ENCODE peak calls at places on chromosomes 6 and 20, in nine cellular contexts. S is A549, G is GM23338, B is HL-60, Z is HCT116, K is HepG2, A is SK-N-SH, F is K562, Y is GM12878. D is an unnamed sample.

GRCh38 chr6:41801380-41801779 is 13.9 kb downstream of the TOMM6 start:
- DNase-seq in F (peak; percentile 33), B (no peak), G (peak; percentile 41), K (no peak), Y (no peak), Z (no peak), A (no peak), S (peak; percentile 31), D (no peak)

GRCh38 chr6:334536-334935 is 42.2 kb downstream of the DUSP22 start:
- DNase-seq in B (no peak), Z (no peak), A (no peak), S (no peak), G (no peak), K (no peak), Y (no peak), F (no peak), D (no peak)

GRCh38 chr6:32947552-32948465 is 5.1 kb downstream of the HLA-DMA start:
- DNase-seq in F (peak; percentile 62), Y (peak; percentile 56), Z (peak; percentile 48), B (peak; percentile 72), A (peak; percentile 21), K (peak; percentile 58), S (peak; percentile 75), G (peak; percentile 86), D (peak; percentile 67)

GRCh38 chr20:1326031-1326930 is 2.7 kb downstream of the SDCBP2 start:
- DNase-seq in Z (no peak), S (no peak), A (no peak), Y (no peak), K (no peak), B (no peak), F (no peak), G (no peak), D (no peak)

GRCh38 chr20:61748376-61748775 is 317.3 kb downstream of the TAF4 start:
- DNase-seq in F (no peak), B (no peak), Y (no peak), A (no peak), G (no peak), S (no peak), K (no peak), Z (no peak), D (no peak)

GRCh38 chr20:63351811-63352591 is 9.1 kb downstream of the CHRNA4 start:
- DNase-seq in A (peak; percentile 66), B (no peak), F (no peak), S (no peak), K (no peak), Y (no peak), Z (no peak), G (peak; percentile 85), D (no peak)

GRCh38 chr6:131125431-131125830 is 9.8 kb upstream of the AKAP7 start:
- DNase-seq in Z (no peak), F (no peak), A (no peak), B (no peak), G (no peak), K (no peak), Y (no peak), S (no peak), D (no peak)

GRCh38 chr6:122877302-122877701 is 88.2 kb downstream of the SMPDL3A start:
- DNase-seq in Z (no peak), K (no peak), G (no peak), Y (no peak), A (no peak), B (no peak), S (no peak), F (no peak), D (no peak)

GRCh38 chr6:34593741-34594140 is 37.6 kb upstream of the SPDEF start:
- DNase-seq in G (no peak), F (no peak), A (no peak), Y (no peak), K (no peak), Z (no peak), S (no peak), B (no peak), D (no peak)

GRCh38 chr6:105485456-105485855 is 82.6 kb upstream of the PREP start:
- DNase-seq in F (no peak), S (no peak), K (no peak), Y (no peak), G (no peak), B (no peak), A (no peak), Z (no peak), D (no peak)

GRCh38 chr6:84599991-84600390 is 164.4 kb downstream of the TBX18 start:
- DNase-seq in S (no peak), Y (no peak), F (no peak), K (no peak), A (no peak), G (no peak), Z (no peak), B (no peak), D (no peak)

GRCh38 chr20:49894073-49894470 is 21.3 kb downstream of the SPATA2 start:
- DNase-seq in F (no peak), Y (peak; percentile 40), S (no peak), A (no peak), K (no peak), G (no peak), Z (no peak), B (no peak), D (no peak)

GRCh38 chr6:64266351-64266821 is 630.8 kb downstream of the PHF3 start:
- DNase-seq in F (no peak), A (no peak), G (no peak), B (no peak), Z (no peak), Y (peak; percentile 79), S (no peak), K (no peak), D (no peak)

GRCh38 chr20:53922901-53923314 is 147.5 kb downstream of the BCAS1 start:
- DNase-seq in F (no peak), G (no peak), K (no peak), Z (no peak), S (no peak), B (peak; percentile 84), A (no peak), Y (no peak), D (no peak)

GRCh38 chr6:49551126-49551865 is 828 bp downstream of the C6orf141 start:
- DNase-seq in B (no peak), Y (no peak), G (peak; percentile 77), S (peak; percentile 14), F (no peak), K (no peak), A (no peak), Z (no peak), D (no peak)

DNA sequence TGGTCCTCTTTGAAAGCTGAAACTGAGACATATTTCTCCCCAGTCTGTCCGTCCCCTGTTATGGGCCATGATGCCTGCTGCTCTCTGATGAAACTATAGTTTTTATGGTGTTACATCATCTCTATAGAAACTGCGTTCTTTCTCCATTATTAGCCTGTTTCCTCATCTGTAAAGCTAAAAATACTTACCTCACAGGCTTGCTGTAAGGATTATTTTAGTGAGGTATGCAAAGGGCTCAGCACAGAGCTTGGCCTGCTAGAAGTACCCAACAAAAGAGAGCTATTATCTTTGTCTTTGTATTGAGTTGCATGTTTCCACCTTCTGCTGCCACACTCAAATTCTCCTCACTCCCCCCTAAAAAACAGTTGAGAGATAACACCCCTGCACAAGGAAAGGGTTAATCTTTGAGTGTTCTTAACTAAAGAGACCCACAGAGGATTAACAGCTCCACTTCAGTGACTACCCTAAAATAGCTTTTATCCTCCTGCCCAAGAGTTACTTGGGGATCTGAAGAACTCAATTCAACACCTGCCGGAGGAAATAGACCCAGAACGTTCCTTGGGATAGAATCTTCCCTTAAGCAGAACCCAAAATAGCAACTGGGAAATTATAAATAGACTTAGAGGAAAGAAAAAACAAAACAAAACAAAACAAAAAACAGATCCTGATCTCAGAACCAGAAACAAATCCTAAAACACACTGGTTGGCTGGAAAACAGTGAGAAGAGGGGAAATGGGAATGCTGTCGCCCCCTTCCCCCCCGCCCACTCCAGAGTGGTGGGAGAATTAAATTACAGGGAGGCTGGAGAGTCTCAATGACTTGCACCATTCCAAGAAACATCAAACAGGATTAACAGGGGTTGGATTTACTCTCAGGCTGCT is 1.8 kb downstream of the PLAGL2 start:
- DNase-seq in K (no peak), Y (no peak), Z (no peak), G (no peak), B (peak; percentile 50), F (peak; percentile 25), S (no peak), A (peak; percentile 54), D (no peak)
- TF ChIP-seq REST in K (no peak), Y (no peak), Z (no peak), G (no peak), B (no peak), F (no peak), S (no peak), A (no peak), D (no peak)

GRCh38 chr20:57381596-57382503 is 9.3 kb upstream of the RBM38 start:
- DNase-seq in F (peak; percentile 86), S (peak; percentile 72), B (peak; percentile 84), A (peak; percentile 84), K (peak; percentile 71), Y (no peak), Z (peak; percentile 39), G (peak; percentile 83), D (peak; percentile 68)
- TF ChIP-seq REST in F (no peak), S (no peak), B (no peak), A (no peak), K (no peak), Y (no peak), Z (no peak), G (no peak), D (no peak)

DNA sequence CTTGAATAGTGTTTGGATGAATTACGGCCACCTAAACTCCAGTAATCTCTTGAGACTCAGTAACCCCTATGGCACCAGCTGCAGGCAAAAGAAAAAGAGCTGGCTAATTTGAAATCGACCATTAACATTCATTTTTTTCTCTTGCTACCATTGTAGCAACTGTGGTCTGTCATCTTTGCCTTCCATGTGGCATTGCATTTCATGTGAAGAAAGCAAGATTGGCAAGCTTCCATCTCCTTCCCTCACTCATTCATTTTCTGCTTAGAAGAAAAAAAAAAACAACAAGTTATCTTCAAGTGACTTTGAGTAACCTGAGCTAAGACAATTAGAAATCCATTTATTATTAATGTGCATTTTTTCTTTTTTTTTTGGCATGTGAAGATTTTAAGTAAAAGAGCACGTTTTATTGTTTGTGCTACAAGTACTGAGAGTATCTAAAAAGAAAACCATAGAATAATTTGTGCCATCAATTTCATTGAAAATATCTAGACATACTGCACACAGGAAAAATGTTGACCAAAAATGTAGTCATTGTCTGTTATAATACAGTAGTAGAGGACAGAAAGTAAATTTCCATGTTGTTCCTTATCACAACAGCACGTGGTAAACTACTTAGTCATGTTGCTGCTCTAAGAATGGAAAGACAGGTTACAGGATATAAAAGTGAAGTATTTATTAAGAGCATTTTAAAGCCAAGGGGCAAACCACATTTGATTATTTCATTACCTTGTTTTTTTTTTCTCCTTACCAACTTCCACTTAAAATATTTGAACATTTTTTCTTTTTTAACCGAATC is 88.8 kb upstream of the CEP85L start:
- DNase-seq in Y (no peak), F (peak; percentile 45), S (peak; percentile 9), B (no peak), A (no peak), G (no peak), Z (no peak), K (no peak), D (no peak)
- TF ChIP-seq REST in Y (no peak), F (no peak), S (no peak), B (no peak), A (no peak), G (no peak), Z (no peak), K (no peak), D (no peak)

DNA sequence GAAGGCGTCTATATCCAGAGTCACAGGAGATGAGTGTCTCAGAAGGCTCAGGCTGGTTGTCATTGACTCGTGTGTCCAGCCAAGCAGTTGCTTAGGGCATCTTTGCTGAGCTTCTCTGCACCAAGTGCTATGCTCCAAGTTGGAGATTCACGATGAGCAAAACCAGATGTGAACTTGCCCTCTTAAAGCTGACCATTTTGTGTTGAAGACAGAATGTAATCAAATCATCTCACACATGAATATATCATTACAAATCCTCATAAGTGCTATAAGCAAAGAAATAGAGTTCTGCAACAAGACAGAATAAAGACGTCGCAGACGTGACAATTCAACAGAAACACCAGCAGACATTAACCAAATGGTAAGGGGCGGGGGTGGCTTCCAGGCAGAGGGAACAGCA is 103.9 kb downstream of the ALDH8A1 start:
- DNase-seq in F (no peak), B (no peak), A (no peak), Z (no peak), K (no peak), S (no peak), G (no peak), Y (no peak), D (no peak)
- TF ChIP-seq REST in F (no peak), B (no peak), A (no peak), Z (no peak), K (no peak), S (no peak), G (no peak), Y (no peak), D (no peak)